ENCODE peak calls at places on chromosomes 16 and 17, in seven cellular contexts. One of them, this sample, is unnamed.

GRCh38 chr17:80678621-80679020 is 134.0 kb downstream of the RPTOR start:
- DNase-seq in DND-41: no peak
- DNase-seq in heart right ventricle: no peak
- DNase-seq in cardiac muscle cell: peak; percentile 56
- DNase-seq in neural progenitor cell: peak; percentile 55
- DNase-seq in heart left ventricle: no peak
- DNase-seq in A673: peak; percentile 49
- DNase-seq in this sample: no peak

GRCh38 chr17:7260601-7261376 is 1.5 kb downstream of the CLDN7 start:
- DNase-seq in DND-41: no peak
- DNase-seq in heart right ventricle: no peak
- DNase-seq in cardiac muscle cell: no peak
- DNase-seq in neural progenitor cell: peak; percentile 73
- DNase-seq in heart left ventricle: no peak
- DNase-seq in A673: no peak
- DNase-seq in this sample: peak; percentile 42

GRCh38 chr17:38604479-38605229 is 1.1 kb downstream of the SRCIN1 start:
- DNase-seq in DND-41: peak; percentile 35
- DNase-seq in heart right ventricle: no peak
- DNase-seq in cardiac muscle cell: no peak
- DNase-seq in neural progenitor cell: peak; percentile 87
- DNase-seq in heart left ventricle: no peak
- DNase-seq in A673: no peak
- DNase-seq in this sample: no peak

GRCh38 chr17:1029196-1029911 is 32.4 kb downstream of the TIMM22 start:
- DNase-seq in DND-41: no peak
- DNase-seq in heart right ventricle: no peak
- DNase-seq in cardiac muscle cell: peak; percentile 29
- DNase-seq in neural progenitor cell: no peak
- DNase-seq in heart left ventricle: peak; percentile 53
- DNase-seq in A673: no peak
- DNase-seq in this sample: no peak

GRCh38 chr16:68921654-68922053 is 78.3 kb downstream of the TANGO6 start:
- DNase-seq in DND-41: no peak
- DNase-seq in heart right ventricle: no peak
- DNase-seq in cardiac muscle cell: peak; percentile 46
- DNase-seq in neural progenitor cell: no peak
- DNase-seq in heart left ventricle: no peak
- DNase-seq in A673: no peak
- DNase-seq in this sample: no peak

GRCh38 chr16:80844368-80844767 is 40.0 kb upstream of the CDYL2 start:
- DNase-seq in DND-41: no peak
- DNase-seq in heart right ventricle: no peak
- DNase-seq in cardiac muscle cell: no peak
- DNase-seq in neural progenitor cell: no peak
- DNase-seq in heart left ventricle: no peak
- DNase-seq in A673: no peak
- DNase-seq in this sample: no peak

GRCh38 chr17:75371981-75372380 is 33.5 kb downstream of the GRB2 start:
- DNase-seq in DND-41: no peak
- DNase-seq in heart right ventricle: no peak
- DNase-seq in cardiac muscle cell: no peak
- DNase-seq in neural progenitor cell: no peak
- DNase-seq in heart left ventricle: no peak
- DNase-seq in A673: no peak
- DNase-seq in this sample: no peak

GRCh38 chr17:34423978-34424813 is 61.2 kb upstream of the CCL1 start:
- DNase-seq in DND-41: no peak
- DNase-seq in heart right ventricle: no peak
- DNase-seq in cardiac muscle cell: no peak
- DNase-seq in neural progenitor cell: no peak
- DNase-seq in heart left ventricle: no peak
- DNase-seq in A673: no peak
- DNase-seq in this sample: no peak

GRCh38 chr17:82496529-82497434 is 22.8 kb upstream of the FOXK2 start:
- DNase-seq in DND-41: peak; percentile 92
- DNase-seq in heart right ventricle: peak; percentile 96
- DNase-seq in cardiac muscle cell: peak; percentile 95
- DNase-seq in neural progenitor cell: peak; percentile 95
- DNase-seq in heart left ventricle: peak; percentile 97
- DNase-seq in A673: peak; percentile 96
- DNase-seq in this sample: peak; percentile 86

GRCh38 chr16:77214411-77215138 is 15.4 kb downstream of the SYCE1L start:
- DNase-seq in DND-41: no peak
- DNase-seq in heart right ventricle: no peak
- DNase-seq in cardiac muscle cell: no peak
- DNase-seq in neural progenitor cell: no peak
- DNase-seq in heart left ventricle: no peak
- DNase-seq in A673: no peak
- DNase-seq in this sample: no peak

GRCh38 chr17:49984283-49984682 is 10.7 kb downstream of the DLX3 start:
- DNase-seq in DND-41: no peak
- DNase-seq in heart right ventricle: no peak
- DNase-seq in cardiac muscle cell: no peak
- DNase-seq in neural progenitor cell: peak; percentile 9
- DNase-seq in heart left ventricle: no peak
- DNase-seq in A673: no peak
- DNase-seq in this sample: no peak

GRCh38 chr17:16083223-16083622 is 83.6 kb downstream of the TTC19 start:
- DNase-seq in DND-41: no peak
- DNase-seq in heart right ventricle: no peak
- DNase-seq in cardiac muscle cell: no peak
- DNase-seq in neural progenitor cell: no peak
- DNase-seq in heart left ventricle: no peak
- DNase-seq in A673: no peak
- DNase-seq in this sample: no peak

GRCh38 chr17:80151333-80151732 is 4.4 kb upstream of the EIF4A3 start:
- DNase-seq in DND-41: no peak
- DNase-seq in heart right ventricle: no peak
- DNase-seq in cardiac muscle cell: peak; percentile 77
- DNase-seq in neural progenitor cell: no peak
- DNase-seq in heart left ventricle: no peak
- DNase-seq in A673: no peak
- DNase-seq in this sample: no peak

GRCh38 chr16:35746963-35747657 is 2287.7 kb downstream of the TP53TG3F start:
- DNase-seq in DND-41: no peak
- DNase-seq in heart right ventricle: no peak
- DNase-seq in cardiac muscle cell: no peak
- DNase-seq in neural progenitor cell: no peak
- DNase-seq in heart left ventricle: no peak
- DNase-seq in A673: no peak
- DNase-seq in this sample: no peak
- H3K9me3 ChIP-seq in DND-41: peaks cover 69% of the 10 kb centered on the region
- H3K9me3 ChIP-seq in heart right ventricle: peaks cover 74% of the 10 kb centered on the region
- H3K9me3 ChIP-seq in cardiac muscle cell: no peaks in the 10 kb centered on the region
- H3K9me3 ChIP-seq in neural progenitor cell: peaks cover 3% of the 10 kb centered on the region
- H3K9me3 ChIP-seq in heart left ventricle: no peaks in the 10 kb centered on the region
- H3K9me3 ChIP-seq in A673: peaks cover 22% of the 10 kb centered on the region
- H3K9me3 ChIP-seq in this sample: no peaks in the 10 kb centered on the region

GRCh38 chr17:54063639-54064038 is 240.9 kb downstream of the KIF2B start:
- DNase-seq in DND-41: no peak
- DNase-seq in heart right ventricle: no peak
- DNase-seq in cardiac muscle cell: no peak
- DNase-seq in neural progenitor cell: no peak
- DNase-seq in heart left ventricle: no peak
- DNase-seq in A673: no peak
- DNase-seq in this sample: no peak
- H3K9me3 ChIP-seq in DND-41: no peaks in the 10 kb centered on the region
- H3K9me3 ChIP-seq in heart right ventricle: peaks cover 13% of the 10 kb centered on the region
- H3K9me3 ChIP-seq in cardiac muscle cell: no peaks in the 10 kb centered on the region
- H3K9me3 ChIP-seq in neural progenitor cell: no peaks in the 10 kb centered on the region
- H3K9me3 ChIP-seq in heart left ventricle: no peaks in the 10 kb centered on the region
- H3K9me3 ChIP-seq in A673: no peaks in the 10 kb centered on the region
- H3K9me3 ChIP-seq in this sample: no peaks in the 10 kb centered on the region

GRCh38 chr17:53627511-53627910 is 195.2 kb upstream of the KIF2B start:
- DNase-seq in DND-41: no peak
- DNase-seq in heart right ventricle: no peak
- DNase-seq in cardiac muscle cell: peak; percentile 70
- DNase-seq in neural progenitor cell: no peak
- DNase-seq in heart left ventricle: no peak
- DNase-seq in A673: peak; percentile 19
- DNase-seq in this sample: no peak

GRCh38 chr17:53628011-53628410 is 194.7 kb upstream of the KIF2B start:
- DNase-seq in DND-41: no peak
- DNase-seq in heart right ventricle: no peak
- DNase-seq in cardiac muscle cell: peak; percentile 74
- DNase-seq in neural progenitor cell: no peak
- DNase-seq in heart left ventricle: no peak
- DNase-seq in A673: peak; percentile 51
- DNase-seq in this sample: no peak

GRCh38 chr17:53630115-53630514 is 192.6 kb upstream of the KIF2B start:
- DNase-seq in DND-41: no peak
- DNase-seq in heart right ventricle: no peak
- DNase-seq in cardiac muscle cell: no peak
- DNase-seq in neural progenitor cell: peak; percentile 51
- DNase-seq in heart left ventricle: no peak
- DNase-seq in A673: no peak
- DNase-seq in this sample: no peak

GRCh38 chr17:53629188-53629587 is 193.5 kb upstream of the KIF2B start:
- DNase-seq in DND-41: no peak
- DNase-seq in heart right ventricle: no peak
- DNase-seq in cardiac muscle cell: peak; percentile 57
- DNase-seq in neural progenitor cell: no peak
- DNase-seq in heart left ventricle: no peak
- DNase-seq in A673: no peak
- DNase-seq in this sample: no peak

GRCh38 chr17:53626286-53626685 is 196.4 kb upstream of the KIF2B start:
- DNase-seq in DND-41: no peak
- DNase-seq in heart right ventricle: no peak
- DNase-seq in cardiac muscle cell: peak; percentile 71
- DNase-seq in neural progenitor cell: no peak
- DNase-seq in heart left ventricle: no peak
- DNase-seq in A673: peak; percentile 34
- DNase-seq in this sample: no peak
- H3K9me3 ChIP-seq in DND-41: no peaks in the 10 kb centered on the region
- H3K9me3 ChIP-seq in heart right ventricle: no peaks in the 10 kb centered on the region
- H3K9me3 ChIP-seq in cardiac muscle cell: no peaks in the 10 kb centered on the region
- H3K9me3 ChIP-seq in neural progenitor cell: no peaks in the 10 kb centered on the region
- H3K9me3 ChIP-seq in heart left ventricle: no peaks in the 10 kb centered on the region
- H3K9me3 ChIP-seq in A673: no peaks in the 10 kb centered on the region
- H3K9me3 ChIP-seq in this sample: no peaks in the 10 kb centered on the region

DNA sequence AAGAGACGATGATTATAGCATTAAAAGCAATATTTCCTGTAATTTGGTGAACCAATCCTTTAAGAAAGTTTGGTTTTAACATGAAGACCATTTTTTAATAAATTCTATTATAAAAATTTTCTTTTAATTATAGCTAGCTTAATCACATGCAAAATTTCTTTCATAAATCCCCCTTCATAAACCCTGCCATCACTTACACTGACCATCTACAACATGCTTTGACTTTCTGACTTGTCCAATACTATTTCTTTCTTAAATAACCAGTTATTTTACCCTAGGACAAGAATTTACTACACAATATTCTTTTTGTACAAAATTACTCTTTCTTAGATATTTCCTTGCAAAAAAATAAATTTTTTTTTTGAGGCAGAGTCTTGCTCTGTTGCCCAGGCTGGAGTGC is 1334.8 kb downstream of the CDH11 start:
- DNase-seq in DND-41: no peak
- DNase-seq in heart right ventricle: no peak
- DNase-seq in cardiac muscle cell: no peak
- DNase-seq in neural progenitor cell: no peak
- DNase-seq in heart left ventricle: no peak
- DNase-seq in A673: no peak
- DNase-seq in this sample: no peak
- H3K9me3 ChIP-seq in DND-41: peaks cover 15% of the 10 kb centered on the region
- H3K9me3 ChIP-seq in heart right ventricle: peaks cover 55% of the 10 kb centered on the region
- H3K9me3 ChIP-seq in cardiac muscle cell: no peaks in the 10 kb centered on the region
- H3K9me3 ChIP-seq in neural progenitor cell: peaks cover 33% of the 10 kb centered on the region
- H3K9me3 ChIP-seq in heart left ventricle: no peaks in the 10 kb centered on the region
- H3K9me3 ChIP-seq in A673: peaks cover 11% of the 10 kb centered on the region
- H3K9me3 ChIP-seq in this sample: no peaks in the 10 kb centered on the region

GRCh38 chr16:15976225-15976812 is 26.9 kb downstream of the ABCC1 start:
- DNase-seq in DND-41: no peak
- DNase-seq in heart right ventricle: no peak
- DNase-seq in cardiac muscle cell: no peak
- DNase-seq in neural progenitor cell: no peak
- DNase-seq in heart left ventricle: no peak
- DNase-seq in A673: no peak
- DNase-seq in this sample: no peak
- H3K9me3 ChIP-seq in DND-41: peaks cover 54% of the 10 kb centered on the region
- H3K9me3 ChIP-seq in heart right ventricle: peaks cover 41% of the 10 kb centered on the region
- H3K9me3 ChIP-seq in cardiac muscle cell: no peaks in the 10 kb centered on the region
- H3K9me3 ChIP-seq in neural progenitor cell: peaks cover 6% of the 10 kb centered on the region
- H3K9me3 ChIP-seq in heart left ventricle: no peaks in the 10 kb centered on the region
- H3K9me3 ChIP-seq in A673: peaks cover 10% of the 10 kb centered on the region
- H3K9me3 ChIP-seq in this sample: no peaks in the 10 kb centered on the region

GRCh38 chr17:27158390-27158789 is 135.5 kb upstream of the WSB1 start:
- DNase-seq in DND-41: no peak
- DNase-seq in heart right ventricle: no peak
- DNase-seq in cardiac muscle cell: no peak
- DNase-seq in neural progenitor cell: no peak
- DNase-seq in heart left ventricle: no peak
- DNase-seq in A673: no peak
- DNase-seq in this sample: no peak

GRCh38 chr17:27155866-27156265 is 138.0 kb upstream of the WSB1 start:
- DNase-seq in DND-41: no peak
- DNase-seq in heart right ventricle: no peak
- DNase-seq in cardiac muscle cell: no peak
- DNase-seq in neural progenitor cell: no peak
- DNase-seq in heart left ventricle: no peak
- DNase-seq in A673: no peak
- DNase-seq in this sample: no peak

GRCh38 chr17:27157898-27158297 is 136.0 kb upstream of the WSB1 start:
- DNase-seq in DND-41: no peak
- DNase-seq in heart right ventricle: no peak
- DNase-seq in cardiac muscle cell: no peak
- DNase-seq in neural progenitor cell: no peak
- DNase-seq in heart left ventricle: no peak
- DNase-seq in A673: no peak
- DNase-seq in this sample: no peak

GRCh38 chr17:27153005-27153404 is 140.9 kb upstream of the WSB1 start:
- DNase-seq in DND-41: no peak
- DNase-seq in heart right ventricle: no peak
- DNase-seq in cardiac muscle cell: no peak
- DNase-seq in neural progenitor cell: no peak
- DNase-seq in heart left ventricle: no peak
- DNase-seq in A673: no peak
- DNase-seq in this sample: no peak

GRCh38 chr17:27157297-27157696 is 136.6 kb upstream of the WSB1 start:
- DNase-seq in DND-41: no peak
- DNase-seq in heart right ventricle: no peak
- DNase-seq in cardiac muscle cell: no peak
- DNase-seq in neural progenitor cell: no peak
- DNase-seq in heart left ventricle: no peak
- DNase-seq in A673: no peak
- DNase-seq in this sample: no peak
- H3K9me3 ChIP-seq in DND-41: no peaks in the 10 kb centered on the region
- H3K9me3 ChIP-seq in heart right ventricle: no peaks in the 10 kb centered on the region
- H3K9me3 ChIP-seq in cardiac muscle cell: no peaks in the 10 kb centered on the region
- H3K9me3 ChIP-seq in neural progenitor cell: peaks cover 18% of the 10 kb centered on the region
- H3K9me3 ChIP-seq in heart left ventricle: no peaks in the 10 kb centered on the region
- H3K9me3 ChIP-seq in A673: no peaks in the 10 kb centered on the region
- H3K9me3 ChIP-seq in this sample: no peaks in the 10 kb centered on the region

GRCh38 chr17:70945386-70945785 is 776.1 kb downstream of the KCNJ2 start:
- DNase-seq in DND-41: no peak
- DNase-seq in heart right ventricle: no peak
- DNase-seq in cardiac muscle cell: peak; percentile 60
- DNase-seq in neural progenitor cell: peak; percentile 33
- DNase-seq in heart left ventricle: no peak
- DNase-seq in A673: no peak
- DNase-seq in this sample: no peak

GRCh38 chr17:70947215-70947614 is 777.9 kb downstream of the KCNJ2 start:
- DNase-seq in DND-41: no peak
- DNase-seq in heart right ventricle: no peak
- DNase-seq in cardiac muscle cell: no peak
- DNase-seq in neural progenitor cell: no peak
- DNase-seq in heart left ventricle: no peak
- DNase-seq in A673: no peak
- DNase-seq in this sample: no peak

GRCh38 chr17:70947636-70948565 is 778.6 kb downstream of the KCNJ2 start:
- DNase-seq in DND-41: no peak
- DNase-seq in heart right ventricle: no peak
- DNase-seq in cardiac muscle cell: no peak
- DNase-seq in neural progenitor cell: no peak
- DNase-seq in heart left ventricle: no peak
- DNase-seq in A673: no peak
- DNase-seq in this sample: no peak
- H3K9me3 ChIP-seq in DND-41: no peaks in the 10 kb centered on the region
- H3K9me3 ChIP-seq in heart right ventricle: peaks cover 21% of the 10 kb centered on the region
- H3K9me3 ChIP-seq in cardiac muscle cell: no peaks in the 10 kb centered on the region
- H3K9me3 ChIP-seq in neural progenitor cell: no peaks in the 10 kb centered on the region
- H3K9me3 ChIP-seq in heart left ventricle: no peaks in the 10 kb centered on the region
- H3K9me3 ChIP-seq in A673: peaks cover 5% of the 10 kb centered on the region
- H3K9me3 ChIP-seq in this sample: no peaks in the 10 kb centered on the region